ENCODE peak calls at places on chromosomes 12 and 14, in six cellular contexts. One of them, this sample, is unnamed.

GRCh38 chr12:65565601-65566560 is 258.4 kb upstream of the HMGA2 start:
- DNase-seq in ascending aorta: no peak
- DNase-seq in AG04449: peak; percentile 98
- DNase-seq in fibroblast of the aortic adventitia: peak; percentile 97
- DNase-seq in epithelial cell of esophagus: peak; percentile 74
- DNase-seq in right atrium auricular region: no peak
- DNase-seq in this sample: peak; percentile 96

GRCh38 chr12:47903927-47904646 is 707 bp downstream of the VDR start:
- DNase-seq in ascending aorta: peak; percentile 73
- DNase-seq in AG04449: peak; percentile 33
- DNase-seq in fibroblast of the aortic adventitia: peak; percentile 85
- DNase-seq in epithelial cell of esophagus: peak; percentile 86
- DNase-seq in right atrium auricular region: peak; percentile 76
- DNase-seq in this sample: peak; percentile 78

GRCh38 chr12:29282452-29282851 is 98.5 kb downstream of the ERGIC2 start:
- DNase-seq in ascending aorta: no peak
- DNase-seq in AG04449: no peak
- DNase-seq in fibroblast of the aortic adventitia: no peak
- DNase-seq in epithelial cell of esophagus: no peak
- DNase-seq in right atrium auricular region: no peak
- DNase-seq in this sample: no peak

GRCh38 chr12:56007892-56008471 is 10.9 kb downstream of the SUOX start:
- DNase-seq in ascending aorta: no peak
- DNase-seq in AG04449: no peak
- DNase-seq in fibroblast of the aortic adventitia: peak; percentile 42
- DNase-seq in epithelial cell of esophagus: no peak
- DNase-seq in right atrium auricular region: no peak
- DNase-seq in this sample: no peak

GRCh38 chr14:105485720-105486332 is 860 bp upstream of the CRIP1 start:
- DNase-seq in ascending aorta: no peak
- DNase-seq in AG04449: no peak
- DNase-seq in fibroblast of the aortic adventitia: no peak
- DNase-seq in epithelial cell of esophagus: no peak
- DNase-seq in right atrium auricular region: no peak
- DNase-seq in this sample: no peak

GRCh38 chr12:124679533-124680371 is 112.3 kb upstream of the NCOR2 start:
- DNase-seq in ascending aorta: no peak
- DNase-seq in AG04449: no peak
- DNase-seq in fibroblast of the aortic adventitia: no peak
- DNase-seq in epithelial cell of esophagus: no peak
- DNase-seq in right atrium auricular region: no peak
- DNase-seq in this sample: no peak

GRCh38 chr14:77264466-77265186 is 6.4 kb downstream of the NGB start:
- DNase-seq in ascending aorta: no peak
- DNase-seq in AG04449: no peak
- DNase-seq in fibroblast of the aortic adventitia: no peak
- DNase-seq in epithelial cell of esophagus: no peak
- DNase-seq in right atrium auricular region: no peak
- DNase-seq in this sample: no peak

GRCh38 chr12:96034631-96035282 is 630 bp downstream of the LTA4H start:
- DNase-seq in ascending aorta: no peak
- DNase-seq in AG04449: no peak
- DNase-seq in fibroblast of the aortic adventitia: peak; percentile 46
- DNase-seq in epithelial cell of esophagus: peak; percentile 50
- DNase-seq in right atrium auricular region: no peak
- DNase-seq in this sample: peak; percentile 5

GRCh38 chr14:88522393-88522792 is 32.4 kb downstream of the PTPN21 start:
- DNase-seq in ascending aorta: no peak
- DNase-seq in AG04449: no peak
- DNase-seq in fibroblast of the aortic adventitia: peak; percentile 22
- DNase-seq in epithelial cell of esophagus: no peak
- DNase-seq in right atrium auricular region: no peak
- DNase-seq in this sample: no peak

GRCh38 chr12:23098110-23099049 is 473.4 kb downstream of the ETNK1 start:
- DNase-seq in ascending aorta: no peak
- DNase-seq in AG04449: no peak
- DNase-seq in fibroblast of the aortic adventitia: peak; percentile 47
- DNase-seq in epithelial cell of esophagus: peak; percentile 40
- DNase-seq in right atrium auricular region: no peak
- DNase-seq in this sample: no peak

DNA sequence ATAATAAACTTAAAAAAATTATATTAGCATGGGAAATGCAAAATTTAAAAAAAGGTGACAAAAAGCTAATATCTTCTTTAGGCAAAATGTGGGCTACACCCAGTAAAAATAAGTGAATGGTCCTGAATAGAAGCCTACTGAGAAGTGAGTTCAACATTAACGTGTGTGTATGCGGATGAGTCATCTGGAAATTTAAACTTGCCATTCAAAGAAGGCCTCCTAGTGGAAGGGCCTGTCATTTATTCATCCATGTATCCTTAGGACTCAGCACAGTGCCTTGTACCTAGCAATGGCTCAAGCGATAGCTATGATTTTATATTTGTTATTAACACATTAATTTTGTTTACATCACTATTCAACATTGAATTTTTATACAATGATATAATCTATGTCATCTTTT is 226.2 kb downstream of the NUBPL start:
- DNase-seq in ascending aorta: no peak
- DNase-seq in AG04449: no peak
- DNase-seq in fibroblast of the aortic adventitia: no peak
- DNase-seq in epithelial cell of esophagus: peak; percentile 73
- DNase-seq in right atrium auricular region: no peak
- DNase-seq in this sample: peak; percentile 2
- TF ChIP-seq CTCF in ascending aorta: no peak
- TF ChIP-seq CTCF in AG04449: no peak
- TF ChIP-seq CTCF in fibroblast of the aortic adventitia: no peak
- TF ChIP-seq CTCF in epithelial cell of esophagus: peak; percentile 40
- TF ChIP-seq CTCF in right atrium auricular region: no peak
- TF ChIP-seq CTCF in this sample: peak; percentile 51

GRCh38 chr14:57712101-57712500 is 153.8 kb downstream of the SLC35F4 start:
- DNase-seq in ascending aorta: no peak
- DNase-seq in AG04449: no peak
- DNase-seq in fibroblast of the aortic adventitia: peak; percentile 3
- DNase-seq in epithelial cell of esophagus: no peak
- DNase-seq in right atrium auricular region: no peak
- DNase-seq in this sample: no peak
- TF ChIP-seq CTCF in ascending aorta: no peak
- TF ChIP-seq CTCF in AG04449: no peak
- TF ChIP-seq CTCF in fibroblast of the aortic adventitia: no peak
- TF ChIP-seq CTCF in epithelial cell of esophagus: no peak
- TF ChIP-seq CTCF in right atrium auricular region: no peak
- TF ChIP-seq CTCF in this sample: no peak

DNA sequence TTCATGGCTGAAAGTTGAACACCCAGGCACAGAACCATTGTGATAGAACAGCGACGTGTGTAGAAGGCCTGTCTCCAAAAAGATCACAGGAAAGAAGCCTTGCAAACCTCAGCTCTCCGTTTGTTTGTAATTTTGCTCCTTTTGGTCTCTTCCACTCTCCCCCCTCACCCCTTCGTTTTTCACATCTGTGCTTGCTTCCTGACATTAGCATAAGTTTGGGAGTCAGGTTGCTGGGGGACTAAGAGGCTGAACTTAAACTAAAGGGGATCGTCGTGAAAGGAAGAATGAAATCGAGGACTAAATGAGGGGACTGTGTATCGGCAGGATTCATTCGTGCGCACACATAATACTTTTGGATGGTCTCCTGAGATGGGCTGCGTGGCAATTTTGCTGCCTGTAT is 200.6 kb downstream of the BCAT1 start:
- DNase-seq in ascending aorta: no peak
- DNase-seq in AG04449: no peak
- DNase-seq in fibroblast of the aortic adventitia: no peak
- DNase-seq in epithelial cell of esophagus: no peak
- DNase-seq in right atrium auricular region: no peak
- DNase-seq in this sample: no peak
- TF ChIP-seq CTCF in ascending aorta: no peak
- TF ChIP-seq CTCF in AG04449: no peak
- TF ChIP-seq CTCF in fibroblast of the aortic adventitia: no peak
- TF ChIP-seq CTCF in epithelial cell of esophagus: no peak
- TF ChIP-seq CTCF in right atrium auricular region: no peak
- TF ChIP-seq CTCF in this sample: no peak

GRCh38 chr12:113823816-113824215 is 142.3 kb downstream of the RBM19 start:
- DNase-seq in ascending aorta: no peak
- DNase-seq in AG04449: no peak
- DNase-seq in fibroblast of the aortic adventitia: no peak
- DNase-seq in epithelial cell of esophagus: no peak
- DNase-seq in right atrium auricular region: no peak
- DNase-seq in this sample: no peak

GRCh38 chr12:113826805-113827204 is 139.3 kb downstream of the RBM19 start:
- DNase-seq in ascending aorta: no peak
- DNase-seq in AG04449: no peak
- DNase-seq in fibroblast of the aortic adventitia: no peak
- DNase-seq in epithelial cell of esophagus: no peak
- DNase-seq in right atrium auricular region: no peak
- DNase-seq in this sample: no peak

GRCh38 chr12:113822986-113823385 is 143.1 kb downstream of the RBM19 start:
- DNase-seq in ascending aorta: no peak
- DNase-seq in AG04449: no peak
- DNase-seq in fibroblast of the aortic adventitia: no peak
- DNase-seq in epithelial cell of esophagus: no peak
- DNase-seq in right atrium auricular region: no peak
- DNase-seq in this sample: no peak

GRCh38 chr12:113829212-113829611 is 136.9 kb downstream of the RBM19 start:
- DNase-seq in ascending aorta: no peak
- DNase-seq in AG04449: no peak
- DNase-seq in fibroblast of the aortic adventitia: no peak
- DNase-seq in epithelial cell of esophagus: no peak
- DNase-seq in right atrium auricular region: no peak
- DNase-seq in this sample: no peak

GRCh38 chr12:113825705-113826104 is 140.4 kb downstream of the RBM19 start:
- DNase-seq in ascending aorta: no peak
- DNase-seq in AG04449: no peak
- DNase-seq in fibroblast of the aortic adventitia: no peak
- DNase-seq in epithelial cell of esophagus: no peak
- DNase-seq in right atrium auricular region: no peak
- DNase-seq in this sample: no peak
- TF ChIP-seq CTCF in ascending aorta: no peak
- TF ChIP-seq CTCF in AG04449: no peak
- TF ChIP-seq CTCF in fibroblast of the aortic adventitia: no peak
- TF ChIP-seq CTCF in epithelial cell of esophagus: peak; percentile 13
- TF ChIP-seq CTCF in right atrium auricular region: no peak
- TF ChIP-seq CTCF in this sample: no peak

GRCh38 chr14:24271134-24271833 is at the start of gene RABGGTA:
- DNase-seq in ascending aorta: peak; percentile 50
- DNase-seq in AG04449: no peak
- DNase-seq in fibroblast of the aortic adventitia: peak; percentile 85
- DNase-seq in epithelial cell of esophagus: peak; percentile 94
- DNase-seq in right atrium auricular region: peak; percentile 73
- DNase-seq in this sample: peak; percentile 75
- TF ChIP-seq CTCF in ascending aorta: peak; percentile 72
- TF ChIP-seq CTCF in AG04449: peak; percentile 97
- TF ChIP-seq CTCF in fibroblast of the aortic adventitia: peak; percentile 73
- TF ChIP-seq CTCF in epithelial cell of esophagus: peak; percentile 59
- TF ChIP-seq CTCF in right atrium auricular region: peak; percentile 76
- TF ChIP-seq CTCF in this sample: peak; percentile 80

GRCh38 chr12:93802698-93803097 is 125.5 kb downstream of the CRADD start:
- DNase-seq in ascending aorta: no peak
- DNase-seq in AG04449: no peak
- DNase-seq in fibroblast of the aortic adventitia: peak; percentile 59
- DNase-seq in epithelial cell of esophagus: no peak
- DNase-seq in right atrium auricular region: no peak
- DNase-seq in this sample: peak; percentile 56
- TF ChIP-seq CTCF in ascending aorta: no peak
- TF ChIP-seq CTCF in AG04449: peak; percentile 43
- TF ChIP-seq CTCF in fibroblast of the aortic adventitia: peak; percentile 49
- TF ChIP-seq CTCF in epithelial cell of esophagus: peak; percentile 17
- TF ChIP-seq CTCF in right atrium auricular region: no peak
- TF ChIP-seq CTCF in this sample: peak; percentile 48

DNA sequence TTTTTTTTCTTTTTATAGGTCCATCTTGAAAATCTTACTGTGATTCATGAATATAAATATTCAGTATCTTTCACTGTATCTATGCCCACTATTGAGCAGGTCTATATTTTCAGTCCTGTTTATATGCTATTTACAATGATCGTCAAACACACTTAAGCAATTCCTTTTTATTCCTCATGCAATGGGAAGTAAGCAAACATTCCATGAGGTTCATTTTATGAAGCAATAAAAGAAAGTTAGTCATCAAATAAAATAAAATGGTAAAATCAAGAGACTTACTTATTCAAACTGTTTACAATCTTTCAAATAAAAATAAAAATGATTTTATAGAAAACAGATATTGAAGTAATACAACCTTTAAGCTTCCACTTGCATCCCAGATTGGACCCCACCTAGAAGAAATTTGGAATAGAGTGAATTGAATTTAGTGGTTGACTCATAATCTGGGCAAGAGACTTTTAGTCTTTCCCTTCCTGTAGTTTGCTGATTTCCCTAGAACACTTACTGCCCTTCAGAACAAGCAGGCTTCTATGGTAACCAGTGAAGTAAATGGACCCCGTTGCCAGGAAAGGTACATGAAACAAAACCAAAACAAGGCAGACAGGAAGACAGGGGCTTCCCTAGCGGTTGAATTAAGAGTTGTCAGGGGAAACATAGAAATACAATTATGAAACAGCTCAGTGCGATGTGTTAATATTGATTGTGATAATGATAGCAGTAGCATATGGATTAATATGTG is 241.0 kb upstream of the ATP2B1 start:
- DNase-seq in ascending aorta: no peak
- DNase-seq in AG04449: no peak
- DNase-seq in fibroblast of the aortic adventitia: peak; percentile 77
- DNase-seq in epithelial cell of esophagus: peak; percentile 56
- DNase-seq in right atrium auricular region: no peak
- DNase-seq in this sample: peak; percentile 84
- TF ChIP-seq CTCF in ascending aorta: no peak
- TF ChIP-seq CTCF in AG04449: no peak
- TF ChIP-seq CTCF in fibroblast of the aortic adventitia: no peak
- TF ChIP-seq CTCF in epithelial cell of esophagus: no peak
- TF ChIP-seq CTCF in right atrium auricular region: no peak
- TF ChIP-seq CTCF in this sample: peak; percentile 33

GRCh38 chr14:51093371-51094281 is 1.3 kb downstream of the TRIM9 start:
- DNase-seq in ascending aorta: no peak
- DNase-seq in AG04449: no peak
- DNase-seq in fibroblast of the aortic adventitia: no peak
- DNase-seq in epithelial cell of esophagus: peak; percentile 43
- DNase-seq in right atrium auricular region: no peak
- DNase-seq in this sample: no peak
- TF ChIP-seq CTCF in ascending aorta: no peak
- TF ChIP-seq CTCF in AG04449: no peak
- TF ChIP-seq CTCF in fibroblast of the aortic adventitia: no peak
- TF ChIP-seq CTCF in epithelial cell of esophagus: peak; percentile 50
- TF ChIP-seq CTCF in right atrium auricular region: no peak
- TF ChIP-seq CTCF in this sample: peak; percentile 18

GRCh38 chr12:108633534-108634224 is at the start of gene SELPLG:
- DNase-seq in ascending aorta: peak; percentile 42
- DNase-seq in AG04449: no peak
- DNase-seq in fibroblast of the aortic adventitia: no peak
- DNase-seq in epithelial cell of esophagus: no peak
- DNase-seq in right atrium auricular region: peak; percentile 73
- DNase-seq in this sample: no peak
- TF ChIP-seq CTCF in ascending aorta: no peak
- TF ChIP-seq CTCF in AG04449: no peak
- TF ChIP-seq CTCF in fibroblast of the aortic adventitia: no peak
- TF ChIP-seq CTCF in epithelial cell of esophagus: no peak
- TF ChIP-seq CTCF in right atrium auricular region: no peak
- TF ChIP-seq CTCF in this sample: no peak